ENCODE peak calls at places on chromosomes 6 and 20, in four cellular contexts. V is K562, C is H1, G is GM12878. E is an unnamed sample.

GRCh38 chr20:7171911-7172310 is 404.4 kb downstream of the BMP2 start:
- DNase-seq in V (no peak), C (no peak), G (no peak), E (no peak)

GRCh38 chr20:42338274-42339172 is 720.3 kb upstream of the CHD6 start:
- DNase-seq in V (no peak), C (no peak), G (no peak), E (no peak)

GRCh38 chr6:150091466-150091865 is 22.5 kb upstream of the ULBP3 start:
- DNase-seq in V (no peak), C (no peak), G (no peak), E (no peak)

GRCh38 chr6:37516076-37516919 is 16.6 kb upstream of the CCDC167 start:
- DNase-seq in V (no peak), C (no peak), G (peak), E (no peak)

GRCh38 chr6:152313542-152314482 is 323.4 kb downstream of the SYNE1 start:
- DNase-seq in V (no peak), C (no peak), G (no peak), E (no peak)

GRCh38 chr6:152124432-152125074 is 317.1 kb downstream of the ESR1 start:
- DNase-seq in V (peak), C (no peak), G (no peak), E (peak)

GRCh38 chr20:63740501-63741353 is 1.2 kb downstream of the SLC2A4RG start:
- DNase-seq in V (peak), C (peak), G (no peak), E (peak)

GRCh38 chr6:122008105-122009100 is 391.0 kb upstream of the HSF2 start:
- DNase-seq in V (no peak), C (no peak), G (no peak), E (no peak)

GRCh38 chr6:122322824-122323223 is 76.6 kb upstream of the HSF2 start:
- DNase-seq in V (no peak), C (no peak), G (no peak), E (no peak)

GRCh38 chr6:158631678-158632537 is 12.6 kb downstream of the DYNLT1 start:
- DNase-seq in V (peak), C (no peak), G (no peak), E (peak)

GRCh38 chr6:3601570-3601969 is 144.7 kb upstream of the SLC22A23 start:
- DNase-seq in V (no peak), C (no peak), G (no peak), E (no peak)

GRCh38 chr6:81977488-81977887 is 225.0 kb upstream of the TENT5A start:
- DNase-seq in V (no peak), C (no peak), G (no peak), E (no peak)

GRCh38 chr6:16136536-16137450 is 7.9 kb downstream of the MYLIP start:
- DNase-seq in V (peak), C (no peak), G (no peak), E (peak)

GRCh38 chr20:41150664-41151063 is 13.3 kb downstream of the PLCG1 start:
- DNase-seq in V (peak), C (no peak), G (no peak), E (no peak)

GRCh38 chr20:37396520-37397075 is 50.7 kb downstream of the SRC start:
- DNase-seq in V (peak), C (peak), G (no peak), E (no peak)

GRCh38 chr6:149896491-149896890 is 1.4 kb downstream of the RAET1E start:
- DNase-seq in V (no peak), C (no peak), G (no peak), E (no peak)

GRCh38 chr6:98142839-98143238 is 691.5 kb upstream of the POU3F2 start:
- DNase-seq in V (no peak), C (no peak), G (no peak), E (no peak)

GRCh38 chr6:144248003-144248402 is 37.1 kb upstream of the UTRN start:
- DNase-seq in V (no peak), C (no peak), G (no peak), E (no peak)

GRCh38 chr6:4388675-4389074 is 253.3 kb upstream of the ECI2 start:
- DNase-seq in V (peak), C (peak), G (no peak), E (no peak)

DNA sequence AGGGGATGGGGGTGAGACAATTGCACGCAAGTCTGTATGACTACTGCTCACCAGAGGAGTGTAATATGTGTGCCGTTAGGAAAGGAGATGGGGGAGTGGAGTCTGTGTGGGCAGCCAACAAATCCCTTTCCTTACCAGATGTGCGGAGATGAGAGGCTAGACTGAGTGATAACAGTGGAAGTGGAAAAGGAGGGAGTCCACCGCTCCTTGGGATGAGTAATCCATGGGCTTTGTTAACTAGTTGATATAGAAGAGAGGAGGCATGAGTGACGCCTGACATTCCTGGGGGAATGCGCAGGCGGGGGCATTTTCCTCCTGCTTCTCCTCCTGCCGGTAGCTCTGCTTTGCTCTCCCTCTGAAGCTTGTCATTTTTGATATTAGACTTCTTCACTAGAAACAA is 13.5 kb upstream of the SMIM26 start:
- DNase-seq in V (no peak), C (no peak), G (no peak), E (no peak)
- TF ChIP-seq EGR1 in V (no peak), C (no peak), G (no peak), E (no peak)

GRCh38 chr6:117425431-117426153 is at the start of gene ROS1:
- DNase-seq in V (no peak), C (no peak), G (no peak), E (no peak)
- TF ChIP-seq EGR1 in V (no peak), C (no peak), G (no peak), E (no peak)

GRCh38 chr6:79913369-79913768 is 34.0 kb downstream of the ELOVL4 start:
- DNase-seq in V (no peak), C (no peak), G (no peak), E (no peak)
- TF ChIP-seq EGR1 in V (no peak), C (no peak), G (no peak), E (no peak)

GRCh38 chr6:72245565-72245964 is 359.2 kb downstream of the RIMS1 start:
- DNase-seq in V (no peak), C (no peak), G (no peak), E (no peak)
- TF ChIP-seq EGR1 in V (no peak), C (no peak), G (no peak), E (no peak)

GRCh38 chr6:108746841-108747575 is 101.2 kb upstream of the ARMC2 start:
- DNase-seq in V (no peak), C (no peak), G (no peak), E (no peak)

GRCh38 chr6:108744996-108745395 is 103.2 kb upstream of the ARMC2 start:
- DNase-seq in V (no peak), C (no peak), G (no peak), E (no peak)

GRCh38 chr6:108748063-108748462 is 100.2 kb upstream of the ARMC2 start:
- DNase-seq in V (no peak), C (no peak), G (no peak), E (no peak)

GRCh38 chr6:108745664-108746336 is 102.4 kb upstream of the ARMC2 start:
- DNase-seq in V (no peak), C (no peak), G (no peak), E (no peak)

GRCh38 chr6:108746411-108746810 is 101.8 kb upstream of the ARMC2 start:
- DNase-seq in V (no peak), C (no peak), G (no peak), E (no peak)
- TF ChIP-seq EGR1 in V (no peak), C (no peak), G (no peak), E (no peak)

GRCh38 chr6:125485757-125486156 is 184.0 kb upstream of the HDDC2 start:
- DNase-seq in V (no peak), C (no peak), G (no peak), E (no peak)

GRCh38 chr6:125491860-125492617 is 190.3 kb upstream of the HDDC2 start:
- DNase-seq in V (no peak), C (no peak), G (no peak), E (no peak)

GRCh38 chr6:125481056-125481455 is 179.3 kb upstream of the HDDC2 start:
- DNase-seq in V (no peak), C (no peak), G (no peak), E (no peak)

DNA sequence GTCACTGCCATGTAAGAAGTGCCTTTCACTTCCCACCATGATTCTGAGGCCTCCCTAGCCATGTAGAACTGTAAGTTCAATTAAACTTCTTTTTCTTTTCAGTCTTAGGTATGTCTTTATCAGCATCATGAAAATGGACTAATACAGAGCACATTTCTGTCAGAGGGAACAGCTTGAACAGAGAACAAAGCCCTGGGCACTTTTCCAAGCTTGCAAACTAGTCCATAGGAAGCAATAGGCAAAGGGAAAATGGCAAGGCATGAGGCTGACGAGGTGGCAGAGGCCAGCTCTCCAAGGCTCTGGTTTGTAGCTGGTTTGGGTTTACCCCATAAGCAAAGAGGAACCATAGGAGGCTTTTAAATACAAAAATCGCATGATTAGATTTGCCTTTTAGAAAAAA is 185.1 kb upstream of the HDDC2 start:
- DNase-seq in V (no peak), C (no peak), G (no peak), E (no peak)
- TF ChIP-seq EGR1 in V (no peak), C (no peak), G (no peak), E (no peak)

GRCh38 chr6:44933113-44933512 is 395.0 kb upstream of the RUNX2 start:
- DNase-seq in V (no peak), C (no peak), G (no peak), E (no peak)
- TF ChIP-seq EGR1 in V (no peak), C (no peak), G (no peak), E (no peak)

GRCh38 chr6:315921-316752 is 23.9 kb downstream of the DUSP22 start:
- DNase-seq in V (no peak), C (no peak), G (peak), E (no peak)
- TF ChIP-seq EGR1 in V (no peak), C (no peak), G (no peak), E (no peak)

DNA sequence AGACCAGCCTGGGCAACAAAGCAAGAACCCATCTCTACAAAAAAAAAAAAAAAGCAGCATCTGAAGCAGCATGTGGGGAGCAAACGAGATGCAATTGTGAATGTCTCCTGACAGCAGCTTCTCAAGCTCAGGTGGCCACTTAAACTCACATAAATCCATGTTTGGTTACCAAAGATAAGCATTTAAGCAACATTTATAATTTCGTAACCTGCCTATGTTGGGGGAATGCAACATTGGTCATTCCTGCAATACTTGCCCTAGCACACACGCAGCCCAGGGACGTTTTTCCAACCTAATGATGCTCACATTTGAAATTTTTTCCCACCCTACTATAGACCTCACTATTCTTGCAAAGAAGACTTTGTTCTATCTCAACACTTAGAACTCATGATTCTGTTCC is 113.3 kb downstream of the ZFP64 start:
- DNase-seq in V (no peak), C (no peak), G (no peak), E (no peak)
- TF ChIP-seq EGR1 in V (no peak), C (no peak), G (no peak), E (no peak)

DNA sequence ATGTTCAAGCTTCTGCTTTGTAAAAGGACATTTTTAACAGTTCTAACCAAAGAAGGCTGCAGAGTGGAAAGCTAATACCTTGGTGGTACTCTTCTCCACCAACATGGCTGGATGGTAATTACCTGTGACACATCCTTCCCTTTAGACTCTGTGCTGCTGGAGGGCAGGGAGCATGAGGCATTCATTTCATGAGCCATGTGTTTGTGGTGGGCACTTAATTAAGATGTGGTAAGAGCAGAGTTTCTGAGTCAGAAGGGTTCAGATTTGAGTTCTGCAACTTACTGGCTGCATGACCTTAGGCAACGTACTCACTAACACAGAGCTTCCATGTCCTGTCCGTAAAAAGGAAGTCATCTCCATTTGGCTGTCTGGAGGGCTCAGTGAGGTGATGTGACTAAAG is 9.1 kb upstream of the ZNF133 start:
- DNase-seq in V (no peak), C (no peak), G (no peak), E (no peak)
- TF ChIP-seq EGR1 in V (no peak), C (no peak), G (no peak), E (no peak)